ENCODE peak calls at places on chromosomes 6 and 20, in six cellular contexts. O is NCI-H460; W is stimulated activated CD8-positive, alpha-beta memory T cell treated with anti-CD3 and anti-CD28 coated beads, Interleukin-15, amount 100 ng/mL, for 24 hours; H is coronary artery; T is foreskin melanocyte; D is C1 segment of cervical spinal cord. Q is an unnamed sample.
A peak's percentile ranks its signal among the peaks of the same experiment; 100 is the strongest.

GRCh38 chr6:37088897-37089296 is 81.1 kb upstream of the PIM1 start:
- DNase-seq in O (no peak), W (no peak), H (no peak), T (no peak), D (no peak), Q (no peak)

GRCh38 chr6:36751091-36751490 is 53.5 kb downstream of the RAB44 start:
- DNase-seq in O (no peak), W (no peak), H (no peak), T (no peak), D (no peak), Q (no peak)

GRCh38 chr6:155372256-155372655 is 58.0 kb upstream of the TFB1M start:
- DNase-seq in O (no peak), W (no peak), H (no peak), T (no peak), D (no peak), Q (no peak)

GRCh38 chr6:79373880-79374279 is 139.4 kb upstream of the HMGN3 start:
- DNase-seq in O (no peak), W (no peak), H (no peak), T (peak; percentile 71), D (no peak), Q (no peak)

GRCh38 chr6:28167068-28167467 is 25.4 kb downstream of the ZKSCAN8 start:
- DNase-seq in O (no peak), W (no peak), H (no peak), T (no peak), D (no peak), Q (no peak)

GRCh38 chr20:58692579-58693225 is at the start of gene NPEPL1:
- DNase-seq in O (peak; percentile 75), W (peak; percentile 38), H (peak; percentile 70), T (peak; percentile 52), D (peak; percentile 42), Q (peak; percentile 79)

GRCh38 chr6:25441658-25442276 is 162.6 kb downstream of the CARMIL1 start:
- DNase-seq in O (no peak), W (no peak), H (no peak), T (no peak), D (no peak), Q (no peak)

GRCh38 chr20:62500237-62500864 is 24.6 kb upstream of the GATA5 start:
- DNase-seq in O (peak; percentile 48), W (peak; percentile 70), H (peak; percentile 82), T (peak; percentile 30), D (peak; percentile 57), Q (peak; percentile 71)

GRCh38 chr6:32950449-32950848 is 2.4 kb downstream of the HLA-DMA start:
- DNase-seq in O (no peak), W (no peak), H (no peak), T (no peak), D (no peak), Q (no peak)

GRCh38 chr6:166802437-166802836 is 153.9 kb downstream of the RNASET2 start:
- DNase-seq in O (no peak), W (no peak), H (no peak), T (no peak), D (no peak), Q (no peak)

GRCh38 chr20:35145141-35145564 is 2.0 kb downstream of the EDEM2 start:
- DNase-seq in O (peak; percentile 76), W (no peak), H (no peak), T (peak; percentile 44), D (peak; percentile 5), Q (no peak)

GRCh38 chr6:11207199-11207968 is 25.1 kb downstream of the NEDD9 start:
- DNase-seq in O (peak; percentile 92), W (no peak), H (no peak), T (peak; percentile 87), D (no peak), Q (peak; percentile 90)

GRCh38 chr20:13212750-13213149 is 8.3 kb upstream of the ISM1 start:
- DNase-seq in O (no peak), W (no peak), H (no peak), T (no peak), D (no peak), Q (no peak)

GRCh38 chr6:138722425-138723371 is 50.9 kb upstream of the CCDC28A start:
- DNase-seq in O (peak; percentile 13), W (no peak), H (no peak), T (peak; percentile 94), D (no peak), Q (no peak)

GRCh38 chr6:169957351-169957963 is 206.0 kb downstream of the ERMARD start:
- DNase-seq in O (no peak), W (no peak), H (peak; percentile 41), T (no peak), D (no peak), Q (no peak)

GRCh38 chr20:34516874-34517542 is 786 bp downstream of the DYNLRB1 start:
- DNase-seq in O (no peak), W (no peak), H (no peak), T (no peak), D (no peak), Q (no peak)

GRCh38 chr6:17038316-17038715 is 63.5 kb upstream of the STMND1 start:
- DNase-seq in O (no peak), W (no peak), H (no peak), T (no peak), D (no peak), Q (no peak)

GRCh38 chr6:134289204-134289575 is 28.7 kb downstream of the SGK1 start:
- DNase-seq in O (no peak), W (no peak), H (no peak), T (no peak), D (no peak), Q (no peak)

GRCh38 chr20:41029150-41029872 is 689 bp downstream of the TOP1 start:
- DNase-seq in O (no peak), W (no peak), H (no peak), T (no peak), D (peak; percentile 58), Q (no peak)

GRCh38 chr6:99195986-99196655 is 153.4 kb downstream of the FAXC start:
- DNase-seq in O (no peak), W (no peak), H (no peak), T (no peak), D (no peak), Q (no peak)

GRCh38 chr20:58753267-58753928 is 60.8 kb downstream of the NPEPL1 start:
- DNase-seq in O (no peak), W (no peak), H (no peak), T (no peak), D (no peak), Q (no peak)

Q was measured in body of pancreas.